ENCODE peak calls at places on chromosomes 3 and 15, in eight cellular contexts. J, Q, N, H, R, I, M and V are unnamed samples.

GRCh38 chr3:150786791-150787190 is 23.8 kb upstream of the SIAH2 start:
- DNase-seq in H (no peak), Q (no peak), M (no peak), I (no peak), J (no peak), R (no peak), N (peak), V (no peak)

GRCh38 chr3:71893702-71894479 is 108.9 kb upstream of the PROK2 start:
- DNase-seq in I (peak), M (no peak), N (peak), Q (no peak), J (no peak), R (no peak), H (no peak), V (no peak)

GRCh38 chr3:159263750-159264561 is 462.1 kb downstream of the MFSD1 start:
- DNase-seq in I (peak), H (no peak), J (peak), M (peak), R (peak), Q (peak), N (peak), V (no peak)

GRCh38 chr3:88997276-88997675 is 110.1 kb upstream of the EPHA3 start:
- DNase-seq in H (no peak), J (no peak), I (no peak), N (no peak), M (no peak), R (no peak), Q (no peak), V (no peak)

GRCh38 chr3:9623148-9623547 is 26.2 kb upstream of the MTMR14 start:
- DNase-seq in Q (no peak), M (no peak), R (no peak), N (no peak), I (no peak), J (no peak), H (no peak), V (no peak)

GRCh38 chr3:43180027-43180426 is 74.1 kb upstream of the POMGNT2 start:
- DNase-seq in R (peak), I (peak), N (peak), H (no peak), M (no peak), J (peak), Q (peak), V (no peak)

GRCh38 chr3:101868534-101869464 is 19.5 kb downstream of the NFKBIZ start:
- DNase-seq in N (no peak), Q (no peak), I (peak), R (no peak), M (no peak), H (no peak), J (peak), V (no peak)

GRCh38 chr3:425094-425493 is 228.5 kb downstream of the CHL1 start:
- DNase-seq in R (no peak), N (no peak), H (no peak), Q (no peak), I (no peak), M (no peak), J (no peak), V (no peak)

GRCh38 chr15:74598126-74598842 is 17.4 kb upstream of the CLK3 start:
- DNase-seq in H (peak), R (peak), I (peak), J (peak), N (peak), M (peak), Q (peak), V (peak)

GRCh38 chr3:128488995-128489859 is 3.8 kb downstream of the GATA2 start:
- DNase-seq in N (no peak), H (no peak), R (peak), I (peak), J (peak), M (peak), Q (peak), V (no peak)

GRCh38 chr15:48395532-48396011 is 64.3 kb downstream of the DUT start:
- DNase-seq in Q (peak), M (no peak), N (peak), H (no peak), I (no peak), J (no peak), R (no peak), V (no peak)

GRCh38 chr15:42082832-42083604 is 11.3 kb downstream of the PLA2G4D start:
- DNase-seq in N (no peak), Q (no peak), R (no peak), M (no peak), I (no peak), J (no peak), H (no peak), V (no peak)

GRCh38 chr15:79475312-79475711 is 43.2 kb downstream of the MINAR1 start:
- DNase-seq in Q (peak), H (no peak), I (no peak), J (no peak), M (no peak), N (no peak), R (no peak), V (no peak)

GRCh38 chr3:172153335-172153861 is 114.0 kb downstream of the FNDC3B start:
- DNase-seq in I (peak), R (peak), H (peak), Q (peak), M (no peak), N (peak), J (peak), V (peak)

GRCh38 chr15:88120021-88120420 is 136.5 kb downstream of the NTRK3 start:
- DNase-seq in Q (no peak), R (no peak), M (peak), H (no peak), I (no peak), N (no peak), J (no peak), V (no peak)

GRCh38 chr15:40333922-40334492 is 6.7 kb downstream of the CCDC9B start:
- DNase-seq in N (no peak), H (no peak), Q (no peak), J (no peak), R (peak), M (no peak), I (no peak), V (no peak)

GRCh38 chr3:38577089-38578080 is 72.1 kb downstream of the SCN5A start:
- DNase-seq in R (no peak), J (no peak), M (no peak), N (no peak), I (no peak), H (no peak), Q (no peak), V (no peak)

GRCh38 chr3:136818851-136819783 is at the start of gene SLC35G2:
- DNase-seq in N (peak), M (peak), I (peak), H (no peak), Q (peak), R (no peak), J (no peak), V (peak)